ENCODE peak calls at places on chromosomes 12 and 14, in five cellular contexts. U, H, J, N and Z are unnamed samples.

GRCh38 chr12:98485792-98486347 is 29.5 kb upstream of the TMPO start:
- DNase-seq in H (no peak), N (no peak), J (no peak), U (no peak), Z (no peak)

GRCh38 chr14:32473476-32473875 is 144.4 kb downstream of the AKAP6 start:
- DNase-seq in U (peak; percentile 34), N (peak; percentile 87), J (no peak), H (peak; percentile 90), Z (peak; percentile 46)

GRCh38 chr14:34439090-34439489 is 22.9 kb downstream of the SPTSSA start:
- DNase-seq in H (no peak), N (no peak), U (no peak), J (no peak), Z (no peak)

GRCh38 chr14:104685216-104685997 is 4.0 kb upstream of the INF2 start:
- DNase-seq in N (no peak), U (no peak), H (no peak), J (no peak), Z (no peak)

GRCh38 chr14:74973905-74974363 is 18.5 kb upstream of the PGF start:
- DNase-seq in U (no peak), H (no peak), N (no peak), J (no peak), Z (no peak)

GRCh38 chr12:70891059-70891632 is 29.4 kb downstream of the PTPRR start:
- DNase-seq in J (no peak), U (no peak), H (no peak), N (no peak), Z (no peak)

GRCh38 chr14:100849432-100849831 is 23.5 kb downstream of the MEG3 start:
- DNase-seq in N (no peak), U (no peak), H (peak; percentile 49), J (no peak), Z (peak; percentile 74)

GRCh38 chr12:120265483-120266179 is at the start of gene PXN:
- DNase-seq in N (peak; percentile 68), J (peak; percentile 91), H (peak; percentile 89), U (peak; percentile 84), Z (peak; percentile 69)

GRCh38 chr12:123388948-123389559 is 5.1 kb downstream of the KMT5A start:
- DNase-seq in J (no peak), N (no peak), H (no peak), U (no peak), Z (no peak)

GRCh38 chr12:125166046-125166445 is 100.8 kb downstream of the AACS start:
- DNase-seq in N (no peak), J (no peak), U (no peak), H (peak; percentile 51), Z (no peak)

GRCh38 chr12:113723631-113724030 is 242.5 kb downstream of the RBM19 start:
- DNase-seq in U (no peak), J (no peak), H (no peak), N (no peak), Z (no peak)

GRCh38 chr14:70573050-70573449 is 27.4 kb downstream of the MED6 start:
- DNase-seq in N (no peak), J (no peak), U (no peak), H (no peak), Z (no peak)

GRCh38 chr12:86950043-86950838 is 694.0 kb upstream of the MGAT4C start:
- DNase-seq in J (peak; percentile 7), U (no peak), H (no peak), N (no peak), Z (no peak)

GRCh38 chr14:105119410-105120025 is 49.1 kb downstream of the JAG2 start:
- DNase-seq in N (no peak), H (no peak), J (no peak), U (no peak), Z (no peak)

DNA sequence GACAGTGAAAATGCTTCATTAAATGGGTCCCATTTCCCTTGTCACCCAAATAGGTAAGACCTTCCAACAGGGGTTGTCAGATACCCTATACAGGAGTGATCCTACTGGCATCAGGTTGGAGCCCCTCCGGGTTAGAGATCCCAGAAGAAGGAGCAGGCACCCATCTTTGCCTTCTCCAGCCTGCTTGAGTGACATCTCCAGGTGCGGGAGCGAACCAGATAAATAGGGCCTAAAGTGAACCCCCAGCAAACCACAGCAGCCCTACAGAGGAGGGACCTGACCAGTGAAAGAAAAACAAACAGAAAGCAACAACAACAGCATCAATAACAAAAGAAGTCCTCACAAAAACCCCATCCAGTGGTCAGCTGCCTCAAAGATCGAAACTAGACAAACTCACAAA is 182.2 kb downstream of the SLC5A8 start:
- DNase-seq in U (no peak), J (no peak), H (no peak), N (no peak), Z (no peak)
- TF ChIP-seq CTCF in U (no peak), J (no peak), H (no peak), N (no peak), Z (no peak)

DNA sequence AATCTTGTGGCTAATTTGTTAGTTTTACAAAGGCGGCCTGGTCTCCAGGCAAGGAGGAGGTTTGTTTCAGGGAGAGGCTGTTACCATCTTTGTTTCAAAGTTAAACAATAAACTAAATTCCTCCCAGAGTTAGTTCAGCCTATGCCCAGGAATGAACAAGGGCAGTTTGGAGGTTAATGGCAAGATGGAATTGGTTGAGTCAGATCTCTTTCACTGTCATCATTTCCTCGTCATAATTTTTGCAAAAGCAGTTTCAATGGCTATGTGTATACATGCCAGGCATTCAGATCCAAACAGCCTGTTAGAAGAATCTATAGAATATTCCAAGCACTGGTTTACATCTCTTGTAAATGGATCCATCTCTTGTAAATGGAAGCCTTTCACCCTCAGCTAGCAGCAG is 65.7 kb downstream of the RIN3 start:
- DNase-seq in H (no peak), J (no peak), U (no peak), N (peak; percentile 31), Z (no peak)
- TF ChIP-seq CTCF in H (no peak), J (no peak), U (no peak), N (no peak), Z (no peak)

DNA sequence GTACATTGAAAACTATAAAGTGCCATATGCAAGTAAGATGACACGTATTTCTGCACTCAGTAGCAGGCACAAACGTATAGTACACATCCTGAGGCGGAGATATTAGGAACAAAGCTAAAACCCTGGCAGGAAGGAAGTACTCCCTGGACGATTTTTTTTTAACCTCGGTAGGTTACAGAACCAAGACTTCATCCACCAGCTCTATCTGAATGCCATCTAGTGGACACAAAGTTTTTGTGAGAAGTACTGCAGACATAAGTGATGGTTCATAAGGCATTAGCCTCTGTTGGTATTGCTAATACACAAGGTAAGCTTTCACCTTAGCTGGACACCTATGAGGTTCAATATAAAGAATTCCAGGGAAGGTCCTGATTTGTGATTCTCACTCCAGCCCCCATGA is 83.0 kb upstream of the CCDC196 start:
- DNase-seq in U (no peak), J (peak; percentile 13), N (peak; percentile 10), H (peak; percentile 70), Z (peak; percentile 55)
- TF ChIP-seq CTCF in U (no peak), J (peak; percentile 38), N (peak; percentile 38), H (peak; percentile 80), Z (peak; percentile 56)

GRCh38 chr12:54035561-54036377 is 2.9 kb downstream of the HOXC5 start:
- DNase-seq in H (no peak), U (no peak), N (no peak), J (no peak), Z (no peak)

GRCh38 chr12:54037360-54038259 is 4.8 kb downstream of the HOXC5 start:
- DNase-seq in U (no peak), J (no peak), H (no peak), N (no peak), Z (no peak)

GRCh38 chr12:54038260-54038759 is 5.5 kb downstream of the HOXC5 start:
- DNase-seq in U (no peak), N (no peak), J (peak; percentile 1), H (no peak), Z (no peak)

GRCh38 chr12:54034784-54035310 is 2.0 kb downstream of the HOXC5 start:
- DNase-seq in H (no peak), U (no peak), J (no peak), N (no peak), Z (no peak)

DNA sequence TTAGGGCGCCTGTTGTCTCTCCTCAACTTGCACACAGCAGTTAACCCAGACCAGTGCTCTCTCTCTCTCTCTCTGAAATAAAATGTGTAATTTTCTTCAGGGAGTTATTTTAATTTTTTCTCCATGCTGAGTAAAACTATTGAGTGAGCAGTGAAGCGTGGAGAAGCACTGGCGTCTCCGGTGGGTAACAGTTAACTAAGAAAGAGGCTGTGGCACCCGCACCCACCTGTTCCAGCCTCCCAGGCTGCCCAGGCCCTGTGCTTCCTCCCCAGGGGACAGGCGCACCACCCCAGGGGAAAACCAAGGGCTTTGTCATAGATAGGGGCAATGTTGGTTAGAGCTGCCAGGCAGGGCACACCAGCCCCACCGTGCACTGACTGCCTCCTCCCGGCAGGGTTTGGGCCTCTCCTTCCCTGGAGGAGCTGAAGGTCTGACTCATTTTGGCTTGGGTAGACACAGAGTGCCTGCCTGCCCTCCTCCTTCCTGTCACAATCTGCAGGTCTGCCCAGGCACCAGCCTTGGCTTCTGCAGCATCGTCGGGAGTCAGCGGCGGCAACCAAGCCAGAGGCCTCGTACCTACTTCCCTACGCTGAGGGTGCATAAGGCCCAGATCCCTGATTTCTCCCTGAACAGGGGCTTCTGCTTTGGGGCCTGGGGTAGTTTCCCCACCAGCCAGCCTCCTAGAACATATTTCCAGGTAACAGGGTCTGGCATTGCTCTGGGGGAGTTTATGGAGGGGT is 3.9 kb downstream of the HOXC5 start:
- DNase-seq in J (no peak), U (no peak), N (no peak), H (peak; percentile 83), Z (peak; percentile 76)
- TF ChIP-seq CTCF in J (no peak), U (no peak), N (peak; percentile 32), H (no peak), Z (peak; percentile 40)

GRCh38 chr12:12336511-12336910 is 13.5 kb downstream of the MANSC1 start:
- DNase-seq in H (no peak), U (no peak), N (no peak), J (no peak), Z (no peak)

GRCh38 chr12:12336049-12336411 is 14.0 kb downstream of the MANSC1 start:
- DNase-seq in U (peak; percentile 52), N (no peak), H (no peak), J (no peak), Z (no peak)

GRCh38 chr12:12333407-12333831 is 16.6 kb downstream of the MANSC1 start:
- DNase-seq in J (no peak), H (peak; percentile 85), U (no peak), N (peak; percentile 77), Z (no peak)

GRCh38 chr12:12333980-12334709 is 15.9 kb downstream of the MANSC1 start:
- DNase-seq in N (peak; percentile 32), U (peak; percentile 48), J (peak; percentile 73), H (peak; percentile 56), Z (peak; percentile 51)

DNA sequence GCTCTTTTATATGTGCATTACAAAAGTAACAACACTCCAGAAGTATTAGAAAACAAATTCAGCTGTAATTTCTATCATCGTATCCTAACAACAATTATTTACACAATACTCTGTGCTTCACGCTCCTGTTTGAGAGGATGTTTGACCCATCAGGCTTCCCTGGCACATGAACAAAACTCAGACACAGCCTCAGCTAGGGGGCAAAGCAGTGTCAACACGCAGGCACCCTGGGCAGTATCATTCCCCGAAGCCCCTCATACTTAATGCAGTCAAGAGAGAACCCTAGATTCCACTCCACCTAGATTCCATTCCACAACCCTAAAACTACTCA is 15.4 kb downstream of the MANSC1 start:
- DNase-seq in J (no peak), U (no peak), N (no peak), H (no peak), Z (no peak)
- TF ChIP-seq CTCF in J (peak; percentile 0), U (no peak), N (no peak), H (peak; percentile 31), Z (no peak)